ENCODE peak calls at places on chromosome 18, in seven cellular contexts. U, I, T, P, A, D and M are unnamed samples. For H3K27me3, the result is how much of the 10 kb centered on the place peaks cover.

GRCh38 chr18:65056575-65056974 is 694.2 kb upstream of the CDH7 start:
- DNase-seq in I (no peak), T (no peak), A (no peak), D (no peak), U (no peak), P (no peak), M (no peak)

GRCh38 chr18:28109781-28110460 is 67.0 kb downstream of the CDH2 start:
- DNase-seq in P (no peak), U (no peak), I (no peak), A (no peak), D (no peak), T (no peak), M (no peak)

GRCh38 chr18:55328301-55328700 is 259.7 kb downstream of the TCF4 start:
- DNase-seq in I (no peak), P (no peak), D (no peak), A (no peak), T (no peak), U (peak), M (no peak)

GRCh38 chr18:76756491-76757288 is 65.7 kb upstream of the ZNF236 start:
- DNase-seq in I (no peak), P (no peak), U (no peak), T (no peak), D (no peak), A (peak), M (no peak)

GRCh38 chr18:41444943-41445342 is 510.1 kb upstream of the PIK3C3 start:
- DNase-seq in T (no peak), D (no peak), U (no peak), P (no peak), A (no peak), I (no peak), M (no peak)

GRCh38 chr18:37482433-37482832 is 83.2 kb downstream of the CELF4 start:
- DNase-seq in U (no peak), D (no peak), I (no peak), P (no peak), T (no peak), A (no peak), M (no peak)

GRCh38 chr18:50654211-50654610 is 94.3 kb downstream of the MAPK4 start:
- DNase-seq in A (no peak), D (no peak), T (no peak), U (no peak), I (no peak), P (no peak), M (no peak)

GRCh38 chr18:46215902-46216723 is 111.9 kb downstream of the HAUS1 start:
- DNase-seq in D (no peak), A (no peak), T (no peak), P (no peak), U (no peak), I (no peak), M (no peak)

GRCh38 chr18:519019-519879 is 18.7 kb upstream of the COLEC12 start:
- DNase-seq in D (no peak), P (no peak), T (no peak), A (peak), U (peak), I (no peak), M (no peak)

GRCh38 chr18:2914844-2915243 is 68.0 kb downstream of the EMILIN2 start:
- DNase-seq in D (no peak), U (no peak), A (no peak), T (no peak), P (no peak), I (no peak), M (no peak)

GRCh38 chr18:21741511-21742322 is 1.1 kb downstream of the MIB1 start:
- DNase-seq in U (no peak), D (no peak), P (no peak), A (peak), I (peak), T (no peak), M (peak)

GRCh38 chr18:55012041-55012440 is 52.8 kb upstream of the CCDC68 start:
- DNase-seq in I (no peak), D (no peak), A (peak), P (no peak), U (no peak), T (no peak), M (no peak)

GRCh38 chr18:77822552-77823138 is 573.0 kb downstream of the GALR1 start:
- DNase-seq in P (no peak), T (no peak), I (no peak), A (no peak), D (no peak), U (no peak), M (no peak)

GRCh38 chr18:57733861-57734260 is 69.3 kb downstream of the ATP8B1 start:
- DNase-seq in D (no peak), A (no peak), U (no peak), P (no peak), T (no peak), I (no peak), M (no peak)

GRCh38 chr18:57743008-57743407 is 60.1 kb downstream of the ATP8B1 start:
- DNase-seq in T (no peak), P (no peak), D (no peak), U (peak), I (no peak), A (no peak), M (no peak)

GRCh38 chr18:57741273-57741672 is 61.8 kb downstream of the ATP8B1 start:
- DNase-seq in D (no peak), U (no peak), P (no peak), I (no peak), T (no peak), A (no peak), M (no peak)

GRCh38 chr18:57738078-57738477 is 65.0 kb downstream of the ATP8B1 start:
- DNase-seq in T (no peak), A (no peak), U (no peak), D (no peak), P (no peak), I (no peak), M (no peak)

GRCh38 chr18:57737661-57738060 is 65.5 kb downstream of the ATP8B1 start:
- DNase-seq in P (peak), A (peak), I (peak), T (no peak), U (peak), D (peak), M (peak)
- H3K4me3 ChIP-seq in P (no peak), A (no peak), I (no peak), T (no peak), U (peak), D (no peak), M (no peak)

GRCh38 chr18:35754464-35754863 is 172.9 kb downstream of the GALNT1 start:
- DNase-seq in T (no peak), U (no peak), P (no peak), A (no peak), I (no peak), D (no peak), M (no peak)
- TF ChIP-seq CTCF in T (no peak), U (no peak), P (no peak), A (no peak), I (no peak), D (no peak), M (no peak)

DNA sequence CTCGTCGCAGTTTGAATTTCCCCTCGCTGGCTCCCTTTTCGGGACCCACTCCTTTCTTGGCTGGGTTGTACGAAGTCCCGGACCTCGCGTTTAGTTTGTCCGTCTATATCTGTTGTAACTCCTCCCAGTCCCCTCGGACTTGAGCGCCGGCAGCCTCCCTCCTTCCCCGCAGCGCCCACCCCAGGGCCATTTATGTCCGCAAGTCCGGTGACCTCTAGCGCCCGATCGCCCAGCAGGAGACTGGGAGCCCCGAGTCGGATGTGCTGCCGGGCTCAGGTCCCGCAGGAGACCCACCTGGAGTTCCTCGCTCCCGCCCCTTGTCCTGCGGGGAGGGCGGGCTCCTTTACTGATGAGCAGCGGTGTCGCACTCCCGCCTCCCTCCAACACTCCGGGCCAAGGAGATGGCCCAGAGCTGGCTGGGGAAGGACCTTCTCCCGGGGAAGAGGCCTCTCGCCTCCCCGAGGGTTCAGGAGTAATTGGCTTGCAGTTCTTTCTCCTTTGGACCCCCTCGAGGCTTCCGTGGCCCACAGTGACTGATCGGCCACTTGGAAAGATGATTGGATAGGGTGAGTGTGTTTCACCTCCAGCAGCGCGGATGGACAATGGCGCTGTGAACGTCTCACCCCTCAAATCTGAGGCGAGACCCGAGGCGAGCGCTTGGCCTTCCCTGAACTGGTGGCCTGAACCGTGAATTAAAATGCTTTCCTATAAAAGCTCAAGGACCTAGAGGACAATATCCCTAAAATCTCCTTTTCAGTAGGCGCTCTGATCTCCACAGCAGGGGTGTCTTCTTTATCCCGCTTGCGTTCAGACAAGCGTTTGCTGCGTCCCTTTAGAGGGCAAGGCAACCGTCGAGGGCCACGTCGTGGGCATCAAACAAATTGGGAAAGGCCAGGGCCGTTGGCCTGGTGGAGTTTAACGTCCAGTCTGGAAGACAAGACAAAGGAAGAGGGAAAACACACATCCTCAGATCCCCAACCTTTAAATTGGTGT is 978 bp upstream of the RAX start:
- DNase-seq in T (peak), I (no peak), A (no peak), D (no peak), U (no peak), P (no peak), M (no peak)
- H3K27me3 ChIP-seq in T (half or more), I (under half), A (half or more), D (half or more), U (half or more), P (under half), M (half or more)

DNA sequence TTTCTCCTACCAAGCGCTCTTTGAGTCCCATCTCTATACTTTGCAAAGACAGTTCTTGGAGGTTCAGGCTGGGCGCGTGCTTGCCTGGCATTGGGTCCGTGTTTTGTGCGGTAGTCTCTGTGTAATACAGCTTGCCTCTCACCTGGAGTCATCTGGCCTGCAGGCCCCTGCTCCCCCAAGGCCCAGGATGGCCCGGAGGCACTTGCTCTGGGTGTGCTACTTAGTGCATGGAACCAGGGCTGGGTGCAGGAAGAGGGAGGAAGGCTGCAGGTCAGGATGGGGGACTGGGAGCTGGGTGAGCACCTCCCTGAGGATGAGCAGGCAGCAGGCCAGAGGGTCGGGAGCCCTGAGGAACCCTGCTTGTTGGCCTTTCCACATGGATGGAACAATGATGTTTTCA is 220.9 kb downstream of the LDLRAD4 start:
- DNase-seq in P (no peak), A (no peak), U (no peak), T (no peak), D (no peak), I (no peak), M (no peak)
- H3K4me3 ChIP-seq in P (no peak), A (no peak), U (no peak), T (no peak), D (no peak), I (no peak), M (no peak)

DNA sequence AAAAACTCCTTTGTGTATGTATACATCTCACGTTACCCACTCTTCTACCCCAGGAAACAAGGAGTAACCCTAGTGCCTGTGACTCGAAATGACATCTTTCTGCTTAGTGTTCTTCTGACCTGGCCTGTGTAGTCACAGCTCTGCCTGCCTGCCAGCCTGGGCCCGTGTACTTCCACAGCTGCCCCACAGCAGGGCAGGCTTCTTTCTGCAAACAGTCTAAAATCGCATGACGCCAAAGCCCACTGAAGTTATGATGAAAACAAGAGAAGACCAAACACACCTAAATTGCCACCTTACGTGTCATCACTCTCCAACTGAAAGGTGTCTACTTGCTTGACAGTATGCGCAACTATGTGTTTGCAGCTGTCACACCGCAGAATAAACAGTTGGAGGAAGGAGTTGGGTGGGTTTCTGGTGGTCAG is 1.5 kb downstream of the GAREM1 start:
- DNase-seq in U (peak), P (no peak), I (peak), D (no peak), A (peak), T (peak), M (no peak)
- TF ChIP-seq CTCF in U (peak), P (peak), I (peak), D (no peak), A (peak), T (peak), M (peak)

GRCh38 chr18:25349926-25350560 is 1.9 kb downstream of the ZNF521 start:
- DNase-seq in P (no peak), D (no peak), I (peak), A (peak), U (no peak), T (peak), M (no peak)
- H3K27me3 ChIP-seq in P (under half), D (half or more), I (under half), A (half or more), U (under half), T (under half), M (under half)

GRCh38 chr18:48160622-48161021 is 230.2 kb upstream of the SMAD2 start:
- DNase-seq in A (no peak), U (no peak), T (no peak), P (no peak), I (no peak), D (no peak), M (no peak)

GRCh38 chr18:48161911-48162698 is 231.6 kb upstream of the SMAD2 start:
- DNase-seq in A (no peak), D (no peak), I (no peak), U (no peak), T (no peak), P (no peak), M (no peak)

GRCh38 chr18:48159816-48160215 is 229.4 kb upstream of the SMAD2 start:
- DNase-seq in P (no peak), I (no peak), U (no peak), A (no peak), T (no peak), D (no peak), M (no peak)

GRCh38 chr18:48163184-48164095 is 233.0 kb upstream of the SMAD2 start:
- DNase-seq in U (no peak), A (no peak), T (no peak), D (no peak), I (no peak), P (no peak), M (no peak)

GRCh38 chr18:48161201-48161910 is 230.9 kb upstream of the SMAD2 start:
- DNase-seq in D (peak), A (peak), P (no peak), I (peak), U (peak), T (peak), M (peak)
- H3K4me3 ChIP-seq in D (peak), A (peak), P (peak), I (peak), U (peak), T (peak), M (peak)

GRCh38 chr18:63191413-63191812 is 128.2 kb downstream of the BCL2 start:
- DNase-seq in I (no peak), T (no peak), U (no peak), A (no peak), P (no peak), D (no peak), M (no peak)
- TF ChIP-seq CTCF in I (no peak), T (no peak), U (no peak), A (no peak), P (no peak), D (no peak), M (no peak)

DNA sequence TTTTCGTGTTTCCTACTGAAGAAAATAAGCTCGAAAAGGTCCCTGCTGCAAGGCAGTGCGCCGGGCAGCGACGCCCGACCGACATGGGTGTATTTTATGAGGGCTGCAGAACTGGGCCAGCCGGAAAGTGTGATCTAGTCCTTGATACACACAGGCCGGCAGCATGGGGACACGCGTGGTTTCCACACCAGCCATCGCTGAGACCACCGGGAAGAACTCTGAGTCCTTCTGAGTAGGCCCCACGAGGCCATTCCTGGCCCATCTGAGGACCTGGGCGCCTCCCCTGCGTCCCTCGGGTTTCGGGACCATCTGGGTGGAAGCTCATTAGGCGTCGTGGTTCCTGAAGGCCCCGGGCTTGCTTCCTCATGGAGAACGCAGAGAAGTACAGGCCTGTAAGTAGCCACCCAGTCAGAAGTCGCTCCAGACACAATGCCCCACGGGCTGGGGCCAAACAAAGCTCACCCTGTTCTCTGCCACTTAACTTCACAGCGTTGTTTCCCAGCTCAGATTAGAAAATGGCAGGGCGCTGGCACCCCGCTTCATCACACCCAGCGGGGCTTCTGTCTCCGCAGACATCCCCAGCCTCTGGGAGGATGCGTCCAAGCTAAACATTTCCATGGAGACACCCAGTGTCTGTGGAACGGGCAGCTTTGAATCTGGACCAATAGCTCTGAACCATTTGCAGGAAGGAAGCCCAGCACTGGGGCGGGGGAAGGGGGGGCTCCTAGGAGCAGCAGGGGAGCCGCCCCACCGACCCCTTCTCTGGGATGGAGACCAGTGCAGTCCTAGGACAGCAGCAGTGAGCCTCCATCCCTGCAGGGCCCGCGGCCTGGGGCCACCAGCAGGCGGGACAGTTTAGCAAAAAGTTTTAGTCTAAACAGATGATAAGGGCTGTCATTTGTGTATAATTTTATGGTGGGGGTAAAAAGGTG is 2.4 kb downstream of the NFATC1 start:
- DNase-seq in I (peak), U (no peak), D (no peak), P (no peak), T (no peak), A (no peak), M (peak)
- H3K27me3 ChIP-seq in I (under half), U (under half), D (under half), P (under half), T (half or more), A (under half), M (under half)